ENCODE peak calls at places on chromosomes 7 and 10, in four cellular contexts. D is GM12878, A is HepG2, V is H1. R is an unnamed sample.

GRCh38 chr10:131885391-131886165 is 15.2 kb upstream of the PPP2R2D start:
- DNase-seq in D (no peak), A (peak), V (peak), R (peak)

GRCh38 chr7:93145324-93145723 is 2.9 kb downstream of the SAMD9L start:
- DNase-seq in D (no peak), A (no peak), V (no peak), R (no peak)

GRCh38 chr10:44390585-44391072 is 5.7 kb upstream of the CXCL12 start:
- DNase-seq in D (no peak), A (peak), V (no peak), R (no peak)

GRCh38 chr10:25130911-25131310 is 43.9 kb upstream of the GPR158 start:
- DNase-seq in D (no peak), A (no peak), V (no peak), R (no peak)

GRCh38 chr10:99920901-99921300 is 88.8 kb downstream of the DNMBP start:
- DNase-seq in D (no peak), A (no peak), V (no peak), R (no peak)

GRCh38 chr7:122847871-122848473 is 38.3 kb downstream of the CADPS2 start:
- DNase-seq in D (no peak), A (no peak), V (no peak), R (no peak)

GRCh38 chr7:112334366-112334765 is 115.9 kb upstream of the IFRD1 start:
- DNase-seq in D (no peak), A (no peak), V (no peak), R (no peak)

GRCh38 chr7:4479367-4480039 is 202.6 kb upstream of the FOXK1 start:
- DNase-seq in D (no peak), A (peak), V (peak), R (peak)

GRCh38 chr7:9600974-9601373 is 1167.6 kb downstream of the NXPH1 start:
- DNase-seq in D (no peak), A (no peak), V (no peak), R (peak)

GRCh38 chr7:153190452-153190851 is 430.9 kb downstream of the ACTR3B start:
- DNase-seq in D (no peak), A (no peak), V (peak), R (peak)

GRCh38 chr10:91215384-91215783 is 5.1 kb upstream of the PCGF5 start:
- DNase-seq in D (no peak), A (no peak), V (no peak), R (no peak)

GRCh38 chr10:11875183-11875498 is 52.0 kb downstream of the PROSER2 start:
- DNase-seq in D (no peak), A (no peak), V (no peak), R (peak)

GRCh38 chr10:11878776-11879175 is 55.6 kb downstream of the PROSER2 start:
- DNase-seq in D (no peak), A (no peak), V (no peak), R (no peak)

GRCh38 chr10:11877506-11877905 is 54.4 kb downstream of the PROSER2 start:
- DNase-seq in D (no peak), A (no peak), V (no peak), R (no peak)

GRCh38 chr10:11875499-11876281 is 52.5 kb downstream of the PROSER2 start:
- DNase-seq in D (no peak), A (peak), V (no peak), R (peak)

GRCh38 chr10:11876805-11877395 is 53.7 kb downstream of the PROSER2 start:
- DNase-seq in D (no peak), A (no peak), V (no peak), R (no peak)
- TF ChIP-seq CBX5 in D (no peak), A (no peak), V (no peak), R (no peak)

GRCh38 chr10:26438534-26439269 is 561 bp downstream of the APBB1IP start:
- DNase-seq in D (no peak), A (no peak), V (no peak), R (no peak)

GRCh38 chr10:26436848-26437247 is 1.3 kb upstream of the APBB1IP start:
- DNase-seq in D (no peak), A (no peak), V (no peak), R (no peak)

GRCh38 chr10:26439436-26440090 is 1.4 kb downstream of the APBB1IP start:
- DNase-seq in D (no peak), A (no peak), V (no peak), R (no peak)

GRCh38 chr10:26435852-26436251 is 2.3 kb upstream of the APBB1IP start:
- DNase-seq in D (no peak), A (no peak), V (no peak), R (no peak)

DNA sequence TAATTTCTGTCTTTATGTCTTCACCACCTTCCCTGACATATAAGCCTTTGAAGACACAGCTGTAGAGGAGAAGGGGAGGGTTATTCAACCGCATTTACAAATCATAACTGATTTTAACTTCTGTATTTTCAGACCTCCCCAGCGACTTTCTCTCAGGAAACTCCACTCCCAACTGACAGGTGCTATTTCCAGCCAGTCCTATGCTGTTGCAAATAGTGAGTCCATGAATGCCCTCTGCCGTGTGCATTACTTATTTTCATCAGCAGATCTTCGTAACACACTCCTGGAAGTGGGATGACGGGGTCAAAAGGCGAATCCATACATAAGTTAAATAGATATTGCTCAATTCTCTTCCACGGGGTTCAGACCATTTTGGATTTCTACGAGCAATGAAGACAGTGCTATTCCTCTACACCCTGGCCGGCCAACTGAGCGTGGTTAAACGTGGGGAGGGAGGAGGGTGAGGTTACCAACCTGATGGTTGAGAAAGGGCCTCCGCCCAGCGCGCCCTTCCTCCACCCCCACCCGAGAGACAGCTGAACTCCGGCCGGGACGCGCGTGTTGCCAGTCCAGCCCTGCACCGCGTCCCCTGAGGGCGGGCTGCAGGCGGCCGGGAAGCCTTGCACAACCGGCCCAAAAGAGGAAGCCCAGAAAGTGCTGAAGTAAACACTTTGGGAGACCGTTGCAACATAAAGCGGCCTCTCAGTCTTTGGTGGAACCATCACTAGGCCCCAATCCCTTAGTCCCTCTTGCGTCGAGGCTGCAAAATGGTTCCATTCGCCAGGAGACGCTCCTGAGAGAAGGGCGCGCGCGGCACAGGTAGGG is at the start of gene APBB1IP:
- DNase-seq in D (peak), A (no peak), V (no peak), R (no peak)
- TF ChIP-seq CBX5 in D (peak), A (no peak), V (no peak), R (no peak)

GRCh38 chr7:129501760-129502707 is at the start of gene SMKR1:
- DNase-seq in D (peak), A (no peak), V (no peak), R (peak)
- TF ChIP-seq CBX5 in D (no peak), A (no peak), V (no peak), R (no peak)

DNA sequence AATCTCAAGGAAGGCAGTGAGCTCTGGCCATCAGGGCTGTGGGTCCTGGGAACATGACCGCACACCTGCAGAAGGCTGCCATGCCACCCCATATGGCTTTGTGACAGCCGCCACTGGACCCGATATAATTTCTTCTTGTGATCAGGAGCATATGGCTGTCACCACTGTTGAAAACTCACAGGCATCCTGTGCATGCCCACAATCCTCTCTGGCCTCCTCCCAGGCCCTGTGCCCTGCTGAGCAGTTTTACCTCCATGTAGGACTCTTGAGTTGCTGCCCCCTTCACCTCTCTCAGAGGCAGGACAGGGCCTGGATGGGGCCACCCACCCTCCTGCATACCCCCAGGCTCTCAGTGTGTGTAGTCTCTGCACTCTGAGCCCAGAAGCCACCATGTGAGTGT is 391.9 kb upstream of the AKR1E2 start:
- DNase-seq in D (no peak), A (no peak), V (no peak), R (no peak)
- TF ChIP-seq CBX5 in D (no peak), A (no peak), V (no peak), R (no peak)

GRCh38 chr10:62534051-62534450 is 159.9 kb downstream of the ZNF365 start:
- DNase-seq in D (no peak), A (no peak), V (no peak), R (no peak)
- TF ChIP-seq CBX5 in D (no peak), A (no peak), V (no peak), R (no peak)

GRCh38 chr10:63525021-63525420 is 3.8 kb downstream of the REEP3 start:
- DNase-seq in D (no peak), A (no peak), V (no peak), R (no peak)
- TF ChIP-seq CBX5 in D (no peak), A (no peak), V (no peak), R (no peak)